ENCODE peak calls at places on chromosomes 5 and 9, in five cellular contexts. X, G, A, L and N are unnamed samples.

GRCh38 chr5:56815657-56816545 is 552 bp downstream of the MAP3K1 start:
- DNase-seq in L (peak), X (peak), A (peak), G (no peak), N (peak)

GRCh38 chr9:69324549-69325401 is at the start of gene ENTREP1:
- DNase-seq in L (no peak), X (peak), A (peak), G (peak), N (peak)

GRCh38 chr9:120904061-120904998 is 22.3 kb downstream of the TRAF1 start:
- DNase-seq in G (no peak), L (no peak), X (no peak), A (no peak), N (no peak)

GRCh38 chr5:72957337-72957736 is 1.5 kb downstream of the FCHO2 start:
- DNase-seq in G (no peak), L (no peak), A (no peak), X (no peak), N (no peak)

GRCh38 chr5:80668016-80668969 is 13.5 kb upstream of the DHFR start:
- DNase-seq in X (no peak), G (no peak), A (no peak), L (no peak), N (no peak)

GRCh38 chr5:176201811-176202210 is 36.4 kb upstream of the SIMC1 start:
- DNase-seq in L (no peak), X (no peak), A (no peak), G (no peak), N (no peak)

GRCh38 chr9:82188817-82189216 is 200.2 kb downstream of the SPATA31D1 start:
- DNase-seq in A (no peak), L (no peak), G (no peak), X (no peak), N (no peak)

GRCh38 chr9:15484802-15485201 is 26.0 kb downstream of the PSIP1 start:
- DNase-seq in A (no peak), X (no peak), L (no peak), G (no peak), N (no peak)

GRCh38 chr9:126756876-126757415 is 47.9 kb upstream of the ZBTB43 start:
- DNase-seq in G (no peak), L (no peak), X (no peak), A (no peak), N (peak)

GRCh38 chr9:133683494-133684460 is 47.6 kb downstream of the DBH start:
- DNase-seq in G (no peak), A (no peak), X (no peak), L (no peak), N (peak)

GRCh38 chr9:127262621-127263020 is 2.0 kb upstream of the GARNL3 start:
- DNase-seq in L (no peak), X (no peak), G (no peak), A (no peak), N (no peak)

GRCh38 chr5:96254980-96255681 is 177.9 kb downstream of the PCSK1 start:
- DNase-seq in X (no peak), L (no peak), A (no peak), G (no peak), N (no peak)

GRCh38 chr5:175483337-175483736 is 5.0 kb downstream of the SFXN1 start:
- DNase-seq in G (no peak), L (no peak), X (no peak), A (no peak), N (no peak)

GRCh38 chr5:180367300-180367699 is 14.2 kb upstream of the GFPT2 start:
- DNase-seq in G (no peak), X (no peak), L (no peak), A (no peak), N (no peak)
- TF ChIP-seq JUND in G (no peak), X (no peak), L (no peak), A (no peak), N (no peak)

GRCh38 chr5:77181596-77182304 is 28.7 kb upstream of the PDE8B start:
- DNase-seq in G (no peak), A (no peak), L (no peak), X (no peak), N (no peak)

GRCh38 chr5:77180167-77181081 is 30.1 kb upstream of the PDE8B start:
- DNase-seq in G (no peak), X (peak), L (no peak), A (peak), N (peak)

GRCh38 chr5:77177576-77177975 is 32.9 kb upstream of the PDE8B start:
- DNase-seq in A (no peak), G (no peak), X (no peak), L (no peak), N (no peak)

GRCh38 chr5:77176429-77176828 is 34.1 kb upstream of the PDE8B start:
- DNase-seq in L (no peak), A (no peak), X (no peak), G (no peak), N (no peak)

DNA sequence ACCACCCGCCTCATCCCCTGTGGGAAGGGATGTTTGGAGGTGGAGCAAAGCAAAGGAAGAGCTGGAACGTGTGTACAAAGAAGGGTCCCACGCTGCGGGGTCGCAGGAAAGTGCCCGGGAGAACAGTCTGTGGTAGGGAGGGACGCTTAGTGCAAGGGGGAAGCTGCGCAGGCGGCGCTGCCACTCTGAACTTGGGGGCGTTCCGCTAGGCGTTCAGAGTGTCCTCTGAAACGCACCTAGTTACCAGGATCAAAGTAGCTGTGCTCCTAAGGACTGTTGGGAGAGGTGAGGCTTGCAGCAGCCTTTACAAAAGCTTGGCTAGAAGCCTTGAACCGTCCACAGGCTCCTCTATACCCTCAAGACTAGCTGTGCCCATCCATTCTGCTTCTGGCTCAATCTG is 29.3 kb upstream of the PDE8B start:
- DNase-seq in G (no peak), A (no peak), L (no peak), X (peak), N (no peak)
- TF ChIP-seq JUND in G (no peak), A (no peak), L (no peak), X (no peak), N (no peak)

GRCh38 chr9:109923371-109923770 is 143.4 kb downstream of the PALM2AKAP2 start:
- DNase-seq in A (peak), X (no peak), L (no peak), G (no peak), N (no peak)
- TF ChIP-seq JUND in A (no peak), X (no peak), L (no peak), G (no peak), N (no peak)

GRCh38 chr5:142743677-142744441 is 26.3 kb upstream of the ARHGAP26 start:
- DNase-seq in L (no peak), G (no peak), A (no peak), X (no peak), N (no peak)
- TF ChIP-seq JUND in L (no peak), G (no peak), A (no peak), X (no peak), N (peak)

GRCh38 chr5:83720805-83721431 is at the start of gene HAPLN1:
- DNase-seq in A (no peak), X (peak), G (no peak), L (no peak), N (no peak)

GRCh38 chr5:83724001-83724400 is 3.3 kb upstream of the HAPLN1 start:
- DNase-seq in X (no peak), L (no peak), A (no peak), G (no peak), N (no peak)

GRCh38 chr5:83718936-83719495 is 1.6 kb downstream of the HAPLN1 start:
- DNase-seq in G (no peak), X (no peak), A (no peak), L (no peak), N (peak)

GRCh38 chr5:83724915-83725314 is 4.3 kb upstream of the HAPLN1 start:
- DNase-seq in L (no peak), A (no peak), X (no peak), G (no peak), N (peak)

DNA sequence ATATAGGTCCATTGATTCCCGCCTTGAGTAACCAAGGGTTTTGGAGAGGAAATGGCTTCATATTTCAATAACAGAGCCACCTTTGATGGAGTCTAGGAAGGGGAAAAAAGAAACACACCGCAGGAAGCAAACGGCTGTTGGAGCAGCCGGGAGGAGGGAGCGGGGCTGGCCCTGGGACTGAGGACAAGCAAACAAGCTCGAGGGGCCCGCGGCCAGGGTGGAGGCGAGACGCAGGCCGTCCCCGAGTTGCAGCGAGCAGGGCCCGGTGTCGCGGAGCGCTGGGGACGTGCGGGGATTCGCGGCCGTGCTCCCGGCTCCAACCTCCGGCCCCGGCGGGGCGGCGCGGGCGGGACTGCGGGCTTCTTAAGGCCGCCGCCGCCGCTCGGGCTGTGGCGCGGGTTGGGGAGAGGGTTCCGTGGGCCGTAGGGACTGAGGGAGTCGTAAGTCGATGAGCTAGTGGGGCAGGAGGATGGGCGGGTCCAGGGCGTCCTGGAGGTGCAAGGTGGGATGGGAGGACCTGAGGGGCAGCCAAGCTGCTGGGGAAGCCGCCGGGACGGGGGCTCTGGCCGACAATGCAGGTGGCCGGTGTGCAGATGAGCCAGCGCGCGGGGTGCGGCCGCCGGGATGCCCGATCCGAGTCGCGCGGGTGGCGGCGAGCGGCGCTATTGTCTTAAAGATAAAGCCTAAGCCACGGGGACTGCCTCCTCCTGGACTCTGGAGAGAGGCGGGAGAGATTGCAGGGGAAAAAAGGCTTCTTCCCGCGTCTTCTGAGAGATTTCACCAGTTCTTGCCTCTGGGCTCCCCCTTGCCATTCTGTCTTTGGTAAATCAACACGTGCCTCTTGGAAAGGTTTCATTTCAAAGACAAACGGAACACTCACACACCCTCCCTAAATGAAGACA is 1.5 kb upstream of the HAPLN1 start:
- DNase-seq in L (no peak), X (peak), G (peak), A (peak), N (peak)
- TF ChIP-seq JUND in L (no peak), X (no peak), G (no peak), A (no peak), N (no peak)

GRCh38 chr5:147893820-147894219 is 12.5 kb downstream of the C5orf46 start:
- DNase-seq in A (no peak), G (no peak), X (no peak), L (no peak), N (no peak)

GRCh38 chr5:147882586-147883313 is 4.2 kb downstream of the SCGB3A2 start:
- DNase-seq in L (no peak), X (no peak), G (no peak), A (no peak), N (no peak)

GRCh38 chr5:147892696-147893296 is 13.5 kb downstream of the C5orf46 start:
- DNase-seq in G (peak), L (no peak), X (no peak), A (peak), N (no peak)

GRCh38 chr5:147887026-147887627 is 8.6 kb downstream of the SCGB3A2 start:
- DNase-seq in L (no peak), X (no peak), G (peak), A (peak), N (peak)

DNA sequence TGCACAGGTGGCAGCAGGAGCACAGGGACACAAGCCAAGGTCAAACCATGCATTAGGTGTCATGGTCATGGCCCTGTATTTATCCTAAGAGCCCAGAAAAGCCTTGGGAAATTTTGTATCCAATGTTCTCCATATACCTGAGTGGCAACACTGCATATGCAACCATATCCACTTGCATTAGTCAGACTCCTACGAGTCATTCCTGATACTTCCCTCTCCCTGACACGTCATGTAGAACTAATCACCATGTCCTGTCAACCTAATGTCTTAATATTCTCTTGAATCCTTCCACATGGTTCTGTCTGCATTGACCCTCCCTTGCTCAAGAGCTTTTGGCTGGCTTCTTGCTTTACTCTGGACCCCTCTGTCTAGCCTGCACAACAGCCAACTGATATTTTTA is 9.4 kb downstream of the SCGB3A2 start:
- DNase-seq in L (no peak), A (no peak), G (no peak), X (no peak), N (no peak)
- TF ChIP-seq JUND in L (no peak), A (no peak), G (no peak), X (no peak), N (no peak)

GRCh38 chr5:142320851-142321560 is 3.8 kb downstream of the SPRY4 start:
- DNase-seq in A (no peak), G (no peak), L (no peak), X (no peak), N (peak)

GRCh38 chr5:142323480-142324376 is 1.1 kb downstream of the SPRY4 start:
- DNase-seq in X (no peak), G (no peak), A (no peak), L (no peak), N (peak)

GRCh38 chr5:142324377-142324870 is 397 bp downstream of the SPRY4 start:
- DNase-seq in X (no peak), A (no peak), G (no peak), L (peak), N (peak)

GRCh38 chr5:142322403-142322746 is 2.4 kb downstream of the SPRY4 start:
- DNase-seq in X (no peak), L (no peak), A (no peak), G (no peak), N (no peak)

GRCh38 chr5:142322747-142323479 is 1.9 kb downstream of the SPRY4 start:
- DNase-seq in G (no peak), A (no peak), X (no peak), L (no peak), N (no peak)
- TF ChIP-seq JUND in G (no peak), A (no peak), X (no peak), L (no peak), N (no peak)